ENCODE peak calls at places on chromosome X, in nine cellular contexts. One of them, this sample, is unnamed.

GRCh38 chrX:50202539-50202938 is 1.7 kb upstream of the AKAP4 start:
- DNase-seq in activated CD8-positive, alpha-beta T cell treated with anti-CD3 and anti-CD28 coated beads, Interleukin-2, amount 10 ng/mL, durations not matched to agents 7 days and 5 days: no peak
- DNase-seq in ureter: no peak
- DNase-seq in COR-L47: no peak
- DNase-seq in GM12878: no peak
- DNase-seq in T-helper 9 cell: no peak
- DNase-seq in mesendoderm: peak
- DNase-seq in activated naive CD4-positive, alpha-beta T cell: no peak
- DNase-seq in NCI-H2081: no peak
- DNase-seq in this sample: no peak

GRCh38 chrX:111442791-111443190 is 30.8 kb upstream of the DCX start:
- DNase-seq in ureter: no peak
- DNase-seq in mesendoderm: no peak
- DNase-seq in NCI-H2081: no peak
- DNase-seq in GM12878: no peak
- DNase-seq in activated CD8-positive, alpha-beta T cell treated with anti-CD3 and anti-CD28 coated beads, Interleukin-2, amount 10 ng/mL, durations not matched to agents 7 days and 5 days: no peak
- DNase-seq in activated naive CD4-positive, alpha-beta T cell: no peak
- DNase-seq in T-helper 9 cell: no peak
- DNase-seq in COR-L47: no peak
- DNase-seq in this sample: no peak

GRCh38 chrX:28586891-28587635 is at the start of gene IL1RAPL1:
- DNase-seq in COR-L47: peak
- DNase-seq in GM12878: no peak
- DNase-seq in T-helper 9 cell: no peak
- DNase-seq in activated naive CD4-positive, alpha-beta T cell: no peak
- DNase-seq in NCI-H2081: peak
- DNase-seq in mesendoderm: peak
- DNase-seq in activated CD8-positive, alpha-beta T cell treated with anti-CD3 and anti-CD28 coated beads, Interleukin-2, amount 10 ng/mL, durations not matched to agents 7 days and 5 days: no peak
- DNase-seq in ureter: no peak
- DNase-seq in this sample: no peak

GRCh38 chrX:66200855-66201795 is 37.1 kb downstream of the HEPH start:
- DNase-seq in COR-L47: no peak
- DNase-seq in ureter: no peak
- DNase-seq in GM12878: no peak
- DNase-seq in activated CD8-positive, alpha-beta T cell treated with anti-CD3 and anti-CD28 coated beads, Interleukin-2, amount 10 ng/mL, durations not matched to agents 7 days and 5 days: no peak
- DNase-seq in activated naive CD4-positive, alpha-beta T cell: no peak
- DNase-seq in NCI-H2081: no peak
- DNase-seq in mesendoderm: no peak
- DNase-seq in T-helper 9 cell: no peak
- DNase-seq in this sample: no peak

GRCh38 chrX:70444326-70445196 is at the start of gene DLG3:
- DNase-seq in activated naive CD4-positive, alpha-beta T cell: no peak
- DNase-seq in T-helper 9 cell: no peak
- DNase-seq in NCI-H2081: peak
- DNase-seq in activated CD8-positive, alpha-beta T cell treated with anti-CD3 and anti-CD28 coated beads, Interleukin-2, amount 10 ng/mL, durations not matched to agents 7 days and 5 days: no peak
- DNase-seq in ureter: no peak
- DNase-seq in mesendoderm: peak
- DNase-seq in COR-L47: no peak
- DNase-seq in GM12878: no peak
- DNase-seq in this sample: no peak

GRCh38 chrX:39877919-39878318 is 219.8 kb downstream of the BCOR start:
- DNase-seq in activated naive CD4-positive, alpha-beta T cell: no peak
- DNase-seq in T-helper 9 cell: no peak
- DNase-seq in mesendoderm: no peak
- DNase-seq in NCI-H2081: no peak
- DNase-seq in activated CD8-positive, alpha-beta T cell treated with anti-CD3 and anti-CD28 coated beads, Interleukin-2, amount 10 ng/mL, durations not matched to agents 7 days and 5 days: no peak
- DNase-seq in ureter: no peak
- DNase-seq in GM12878: no peak
- DNase-seq in COR-L47: no peak
- DNase-seq in this sample: no peak

GRCh38 chrX:87409113-87409841 is 108.3 kb upstream of the KLHL4 start:
- DNase-seq in mesendoderm: peak
- DNase-seq in COR-L47: no peak
- DNase-seq in activated CD8-positive, alpha-beta T cell treated with anti-CD3 and anti-CD28 coated beads, Interleukin-2, amount 10 ng/mL, durations not matched to agents 7 days and 5 days: no peak
- DNase-seq in NCI-H2081: no peak
- DNase-seq in activated naive CD4-positive, alpha-beta T cell: no peak
- DNase-seq in GM12878: no peak
- DNase-seq in ureter: peak
- DNase-seq in T-helper 9 cell: no peak
- DNase-seq in this sample: no peak

GRCh38 chrX:39869846-39870601 is 227.7 kb downstream of the BCOR start:
- DNase-seq in T-helper 9 cell: peak
- DNase-seq in ureter: no peak
- DNase-seq in COR-L47: no peak
- DNase-seq in activated CD8-positive, alpha-beta T cell treated with anti-CD3 and anti-CD28 coated beads, Interleukin-2, amount 10 ng/mL, durations not matched to agents 7 days and 5 days: peak
- DNase-seq in activated naive CD4-positive, alpha-beta T cell: peak
- DNase-seq in NCI-H2081: no peak
- DNase-seq in mesendoderm: no peak
- DNase-seq in GM12878: no peak
- DNase-seq in this sample: peak

GRCh38 chrX:136880003-136880451 is 498 bp downstream of the RBMX start:
- DNase-seq in activated CD8-positive, alpha-beta T cell treated with anti-CD3 and anti-CD28 coated beads, Interleukin-2, amount 10 ng/mL, durations not matched to agents 7 days and 5 days: peak
- DNase-seq in NCI-H2081: peak
- DNase-seq in activated naive CD4-positive, alpha-beta T cell: peak
- DNase-seq in mesendoderm: peak
- DNase-seq in GM12878: no peak
- DNase-seq in COR-L47: peak
- DNase-seq in T-helper 9 cell: peak
- DNase-seq in ureter: peak
- DNase-seq in this sample: peak

GRCh38 chrX:46582325-46582724 is 8.8 kb downstream of the CHST7 start:
- DNase-seq in activated CD8-positive, alpha-beta T cell treated with anti-CD3 and anti-CD28 coated beads, Interleukin-2, amount 10 ng/mL, durations not matched to agents 7 days and 5 days: no peak
- DNase-seq in COR-L47: no peak
- DNase-seq in ureter: no peak
- DNase-seq in T-helper 9 cell: no peak
- DNase-seq in mesendoderm: no peak
- DNase-seq in activated naive CD4-positive, alpha-beta T cell: no peak
- DNase-seq in NCI-H2081: no peak
- DNase-seq in GM12878: no peak
- DNase-seq in this sample: no peak

GRCh38 chrX:86051741-86052140 is 4.4 kb upstream of the CHM start:
- DNase-seq in GM12878: no peak
- DNase-seq in mesendoderm: no peak
- DNase-seq in activated CD8-positive, alpha-beta T cell treated with anti-CD3 and anti-CD28 coated beads, Interleukin-2, amount 10 ng/mL, durations not matched to agents 7 days and 5 days: no peak
- DNase-seq in COR-L47: no peak
- DNase-seq in ureter: no peak
- DNase-seq in NCI-H2081: no peak
- DNase-seq in activated naive CD4-positive, alpha-beta T cell: no peak
- DNase-seq in T-helper 9 cell: no peak
- DNase-seq in this sample: no peak

GRCh38 chrX:150017868-150018267 is 79.6 kb upstream of the EOLA2 start:
- DNase-seq in COR-L47: no peak
- DNase-seq in activated CD8-positive, alpha-beta T cell treated with anti-CD3 and anti-CD28 coated beads, Interleukin-2, amount 10 ng/mL, durations not matched to agents 7 days and 5 days: no peak
- DNase-seq in mesendoderm: no peak
- DNase-seq in activated naive CD4-positive, alpha-beta T cell: no peak
- DNase-seq in GM12878: no peak
- DNase-seq in NCI-H2081: no peak
- DNase-seq in ureter: no peak
- DNase-seq in T-helper 9 cell: no peak
- DNase-seq in this sample: no peak

GRCh38 chrX:139720136-139720535 is 12.2 kb upstream of the MCF2 start:
- DNase-seq in activated CD8-positive, alpha-beta T cell treated with anti-CD3 and anti-CD28 coated beads, Interleukin-2, amount 10 ng/mL, durations not matched to agents 7 days and 5 days: no peak
- DNase-seq in mesendoderm: peak
- DNase-seq in GM12878: no peak
- DNase-seq in T-helper 9 cell: no peak
- DNase-seq in activated naive CD4-positive, alpha-beta T cell: no peak
- DNase-seq in NCI-H2081: no peak
- DNase-seq in ureter: no peak
- DNase-seq in COR-L47: no peak
- DNase-seq in this sample: no peak

GRCh38 chrX:152641996-152642395 is 4.3 kb downstream of the GABRQ start:
- DNase-seq in mesendoderm: peak
- DNase-seq in activated naive CD4-positive, alpha-beta T cell: no peak
- DNase-seq in T-helper 9 cell: no peak
- DNase-seq in ureter: no peak
- DNase-seq in NCI-H2081: no peak
- DNase-seq in COR-L47: no peak
- DNase-seq in GM12878: no peak
- DNase-seq in activated CD8-positive, alpha-beta T cell treated with anti-CD3 and anti-CD28 coated beads, Interleukin-2, amount 10 ng/mL, durations not matched to agents 7 days and 5 days: no peak
- DNase-seq in this sample: no peak

GRCh38 chrX:16664059-16664458 is 14.1 kb downstream of the S100G start:
- DNase-seq in mesendoderm: no peak
- DNase-seq in NCI-H2081: no peak
- DNase-seq in T-helper 9 cell: no peak
- DNase-seq in activated CD8-positive, alpha-beta T cell treated with anti-CD3 and anti-CD28 coated beads, Interleukin-2, amount 10 ng/mL, durations not matched to agents 7 days and 5 days: no peak
- DNase-seq in COR-L47: no peak
- DNase-seq in activated naive CD4-positive, alpha-beta T cell: no peak
- DNase-seq in GM12878: no peak
- DNase-seq in ureter: no peak
- DNase-seq in this sample: no peak

GRCh38 chrX:103446665-103447302 is 70.4 kb downstream of the BEX3 start:
- DNase-seq in GM12878: no peak
- DNase-seq in mesendoderm: peak
- DNase-seq in activated naive CD4-positive, alpha-beta T cell: no peak
- DNase-seq in NCI-H2081: no peak
- DNase-seq in T-helper 9 cell: no peak
- DNase-seq in COR-L47: no peak
- DNase-seq in ureter: no peak
- DNase-seq in activated CD8-positive, alpha-beta T cell treated with anti-CD3 and anti-CD28 coated beads, Interleukin-2, amount 10 ng/mL, durations not matched to agents 7 days and 5 days: no peak
- DNase-seq in this sample: no peak

GRCh38 chrX:41877167-41877566 is 46.2 kb downstream of the CASK start:
- DNase-seq in ureter: no peak
- DNase-seq in NCI-H2081: no peak
- DNase-seq in activated naive CD4-positive, alpha-beta T cell: no peak
- DNase-seq in GM12878: no peak
- DNase-seq in T-helper 9 cell: no peak
- DNase-seq in mesendoderm: no peak
- DNase-seq in activated CD8-positive, alpha-beta T cell treated with anti-CD3 and anti-CD28 coated beads, Interleukin-2, amount 10 ng/mL, durations not matched to agents 7 days and 5 days: no peak
- DNase-seq in COR-L47: no peak
- DNase-seq in this sample: no peak

GRCh38 chrX:121093011-121093410 is 45.6 kb downstream of the GLUD2 start:
- DNase-seq in T-helper 9 cell: no peak
- DNase-seq in mesendoderm: no peak
- DNase-seq in activated CD8-positive, alpha-beta T cell treated with anti-CD3 and anti-CD28 coated beads, Interleukin-2, amount 10 ng/mL, durations not matched to agents 7 days and 5 days: no peak
- DNase-seq in GM12878: no peak
- DNase-seq in ureter: no peak
- DNase-seq in NCI-H2081: no peak
- DNase-seq in COR-L47: no peak
- DNase-seq in activated naive CD4-positive, alpha-beta T cell: no peak
- DNase-seq in this sample: no peak

GRCh38 chrX:68852046-68852445 is 23.2 kb downstream of the EFNB1 start:
- DNase-seq in COR-L47: no peak
- DNase-seq in activated CD8-positive, alpha-beta T cell treated with anti-CD3 and anti-CD28 coated beads, Interleukin-2, amount 10 ng/mL, durations not matched to agents 7 days and 5 days: no peak
- DNase-seq in activated naive CD4-positive, alpha-beta T cell: no peak
- DNase-seq in mesendoderm: no peak
- DNase-seq in GM12878: no peak
- DNase-seq in NCI-H2081: no peak
- DNase-seq in T-helper 9 cell: no peak
- DNase-seq in ureter: no peak
- DNase-seq in this sample: no peak

GRCh38 chrX:147476008-147476407 is 435.7 kb upstream of the FMR1 start:
- DNase-seq in activated CD8-positive, alpha-beta T cell treated with anti-CD3 and anti-CD28 coated beads, Interleukin-2, amount 10 ng/mL, durations not matched to agents 7 days and 5 days: peak
- DNase-seq in COR-L47: no peak
- DNase-seq in activated naive CD4-positive, alpha-beta T cell: no peak
- DNase-seq in ureter: no peak
- DNase-seq in mesendoderm: peak
- DNase-seq in NCI-H2081: no peak
- DNase-seq in T-helper 9 cell: no peak
- DNase-seq in GM12878: no peak
- DNase-seq in this sample: no peak

GRCh38 chrX:140432328-140433025 is 72.4 kb downstream of the SOX3 start:
- DNase-seq in ureter: no peak
- DNase-seq in NCI-H2081: no peak
- DNase-seq in mesendoderm: no peak
- DNase-seq in GM12878: no peak
- DNase-seq in activated naive CD4-positive, alpha-beta T cell: no peak
- DNase-seq in COR-L47: no peak
- DNase-seq in T-helper 9 cell: no peak
- DNase-seq in activated CD8-positive, alpha-beta T cell treated with anti-CD3 and anti-CD28 coated beads, Interleukin-2, amount 10 ng/mL, durations not matched to agents 7 days and 5 days: no peak
- DNase-seq in this sample: no peak

GRCh38 chrX:130347336-130347735 is 7.6 kb downstream of the SLC25A14 start:
- DNase-seq in mesendoderm: no peak
- DNase-seq in NCI-H2081: no peak
- DNase-seq in activated CD8-positive, alpha-beta T cell treated with anti-CD3 and anti-CD28 coated beads, Interleukin-2, amount 10 ng/mL, durations not matched to agents 7 days and 5 days: no peak
- DNase-seq in ureter: no peak
- DNase-seq in COR-L47: no peak
- DNase-seq in GM12878: no peak
- DNase-seq in T-helper 9 cell: no peak
- DNase-seq in activated naive CD4-positive, alpha-beta T cell: no peak
- DNase-seq in this sample: no peak

GRCh38 chrX:96372313-96373046 is 312.2 kb upstream of the DIAPH2 start:
- DNase-seq in GM12878: no peak
- DNase-seq in T-helper 9 cell: no peak
- DNase-seq in activated CD8-positive, alpha-beta T cell treated with anti-CD3 and anti-CD28 coated beads, Interleukin-2, amount 10 ng/mL, durations not matched to agents 7 days and 5 days: no peak
- DNase-seq in ureter: no peak
- DNase-seq in NCI-H2081: peak
- DNase-seq in mesendoderm: peak
- DNase-seq in activated naive CD4-positive, alpha-beta T cell: no peak
- DNase-seq in COR-L47: no peak
- DNase-seq in this sample: no peak

GRCh38 chrX:809081-809480 is 178.5 kb downstream of the SHOX start:
- DNase-seq in GM12878: no peak
- DNase-seq in mesendoderm: no peak
- DNase-seq in activated CD8-positive, alpha-beta T cell treated with anti-CD3 and anti-CD28 coated beads, Interleukin-2, amount 10 ng/mL, durations not matched to agents 7 days and 5 days: no peak
- DNase-seq in ureter: no peak
- DNase-seq in T-helper 9 cell: no peak
- DNase-seq in activated naive CD4-positive, alpha-beta T cell: no peak
- DNase-seq in COR-L47: no peak
- DNase-seq in NCI-H2081: no peak
- DNase-seq in this sample: no peak

GRCh38 chrX:41005445-41005992 is 79.7 kb upstream of the USP9X start:
- DNase-seq in activated naive CD4-positive, alpha-beta T cell: no peak
- DNase-seq in NCI-H2081: no peak
- DNase-seq in T-helper 9 cell: no peak
- DNase-seq in COR-L47: no peak
- DNase-seq in activated CD8-positive, alpha-beta T cell treated with anti-CD3 and anti-CD28 coated beads, Interleukin-2, amount 10 ng/mL, durations not matched to agents 7 days and 5 days: no peak
- DNase-seq in GM12878: no peak
- DNase-seq in mesendoderm: peak
- DNase-seq in ureter: no peak
- DNase-seq in this sample: no peak

GRCh38 chrX:111519215-111519614 is 7.8 kb downstream of the SERTM2 start:
- DNase-seq in T-helper 9 cell: no peak
- DNase-seq in NCI-H2081: peak
- DNase-seq in mesendoderm: peak
- DNase-seq in activated CD8-positive, alpha-beta T cell treated with anti-CD3 and anti-CD28 coated beads, Interleukin-2, amount 10 ng/mL, durations not matched to agents 7 days and 5 days: no peak
- DNase-seq in activated naive CD4-positive, alpha-beta T cell: no peak
- DNase-seq in ureter: no peak
- DNase-seq in COR-L47: no peak
- DNase-seq in GM12878: no peak
- DNase-seq in this sample: no peak

This sample was measured in stimulated activated CD8-positive, alpha-beta memory T cell treated with anti-CD3 and anti-CD28 coated beads, Interleukin-7, amount 100 ng/mL, for 1 hour.